ENCODE peak calls at places on chromosomes 4 and X, in five cellular contexts. C is A549, E is GM12878, W is K562, B is SK-N-SH. J is an unnamed sample.

GRCh38 chr4:116599859-116600258 is 485.5 kb downstream of the TRAM1L1 start:
- DNase-seq in C (no peak), B (no peak), W (no peak), E (no peak), J (no peak)

GRCh38 chrX:65894138-65894537 is 145.7 kb downstream of the VSIG4 start:
- DNase-seq in C (no peak), B (no peak), W (no peak), E (no peak), J (no peak)

GRCh38 chr4:145176641-145177432 is 3.6 kb downstream of the OTUD4 start:
- DNase-seq in C (no peak), W (no peak), E (no peak), B (no peak), J (peak)

GRCh38 chr4:118683513-118683912 is 1.7 kb upstream of the METTL14 start:
- DNase-seq in W (no peak), E (no peak), B (peak), C (no peak), J (no peak)

GRCh38 chr4:113952452-113953029 is 26.9 kb downstream of the ARSJ start:
- DNase-seq in C (peak), E (peak), W (peak), B (peak), J (peak)

GRCh38 chr4:141654098-141654497 is 17.7 kb downstream of the IL15 start:
- DNase-seq in C (no peak), B (no peak), E (no peak), W (no peak), J (peak)

GRCh38 chrX:70001269-70001668 is 48.5 kb downstream of the AWAT2 start:
- DNase-seq in E (no peak), B (no peak), W (no peak), C (no peak), J (no peak)

GRCh38 chr4:169840554-169840953 is 82.8 kb upstream of the HPF1 start:
- DNase-seq in C (no peak), B (no peak), E (no peak), W (no peak), J (no peak)

GRCh38 chrX:48761674-48762471 is at the start of gene GLOD5:
- DNase-seq in B (peak), C (no peak), W (peak), E (no peak), J (no peak)
- TF ChIP-seq RCOR1 in B (no peak), C (no peak), W (no peak), E (no peak), J (no peak)

DNA sequence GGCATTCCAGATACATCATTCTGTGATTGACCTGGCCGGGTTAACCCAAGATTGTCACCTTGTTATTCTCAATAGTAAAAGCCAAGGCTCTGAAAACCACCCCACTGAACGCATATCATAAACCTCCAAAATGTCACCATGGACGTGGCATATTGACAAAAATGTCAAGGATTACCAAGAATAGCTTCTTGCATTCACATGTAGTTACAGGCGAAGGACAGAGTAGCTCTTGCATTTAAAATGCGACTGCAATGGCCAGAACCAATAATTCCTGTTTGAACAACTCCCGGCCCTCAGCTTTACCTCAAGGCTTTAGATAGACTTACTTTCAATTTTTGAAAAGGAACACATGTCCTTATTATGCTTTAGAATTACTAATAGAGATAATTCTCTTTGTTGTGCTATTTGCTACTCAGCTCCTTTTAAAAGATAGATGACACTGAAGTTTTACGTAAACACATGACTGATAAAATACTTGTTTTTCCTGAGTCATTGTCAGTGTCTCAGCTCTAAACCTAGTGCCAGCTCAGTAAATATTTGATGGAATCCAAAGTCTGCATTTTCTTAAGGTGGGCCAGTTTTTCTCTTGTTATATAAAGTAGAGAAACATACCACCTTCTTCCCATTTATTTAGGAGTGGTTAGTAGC is 66.3 kb downstream of the CLDN34 start:
- DNase-seq in E (no peak), C (no peak), W (no peak), B (no peak), J (peak)
- TF ChIP-seq RCOR1 in E (no peak), C (no peak), W (no peak), B (no peak), J (no peak)

DNA sequence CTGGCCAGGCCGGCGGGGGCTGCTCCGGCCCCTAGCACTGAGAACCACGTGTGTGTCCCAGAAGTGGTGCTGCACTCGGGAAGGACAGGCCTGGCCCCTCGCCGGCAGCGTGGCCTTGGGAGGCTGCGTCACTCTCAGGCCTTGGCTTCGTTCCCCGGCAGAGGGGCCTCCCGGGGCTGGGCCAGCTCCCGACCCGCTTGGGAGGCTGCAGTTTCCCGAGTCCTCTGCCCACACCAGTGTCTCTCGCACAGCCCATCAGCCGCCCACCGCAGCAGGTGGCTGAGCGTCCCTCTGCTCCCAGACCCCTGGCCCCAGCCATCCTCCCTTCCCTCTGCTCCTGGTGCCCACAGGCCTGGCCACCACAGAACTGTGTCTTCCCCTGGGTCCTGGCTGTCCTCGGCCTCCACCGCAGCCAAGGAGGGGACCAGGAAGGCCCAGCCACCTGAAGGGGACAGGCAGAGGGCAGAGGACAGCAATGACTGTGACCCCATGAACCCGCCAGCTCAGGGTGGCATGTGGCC is 10.9 kb upstream of the CPLX1 start:
- DNase-seq in E (no peak), C (no peak), W (no peak), B (no peak), J (no peak)
- TF ChIP-seq RCOR1 in E (no peak), C (no peak), W (no peak), B (no peak), J (no peak)

GRCh38 chrX:139881130-139881529 is 51.7 kb downstream of the ATP11C start:
- DNase-seq in E (no peak), C (no peak), B (peak), W (no peak), J (peak)

GRCh38 chrX:139883984-139884383 is 48.9 kb downstream of the ATP11C start:
- DNase-seq in C (no peak), B (no peak), E (no peak), W (no peak), J (no peak)

GRCh38 chrX:139877710-139878414 is 55.0 kb downstream of the ATP11C start:
- DNase-seq in B (no peak), C (no peak), E (no peak), W (no peak), J (peak)

GRCh38 chrX:139881572-139881971 is 51.3 kb downstream of the ATP11C start:
- DNase-seq in E (no peak), W (no peak), C (no peak), B (no peak), J (peak)

GRCh38 chrX:139882299-139882698 is 50.6 kb downstream of the ATP11C start:
- DNase-seq in B (no peak), W (no peak), E (no peak), C (no peak), J (no peak)
- TF ChIP-seq RCOR1 in B (no peak), W (no peak), E (no peak), C (no peak), J (no peak)

GRCh38 chrX:16743604-16744325 is 24.4 kb downstream of the SYAP1 start:
- DNase-seq in E (no peak), W (no peak), C (no peak), B (no peak), J (peak)
- TF ChIP-seq RCOR1 in E (no peak), W (no peak), C (no peak), B (no peak), J (no peak)

DNA sequence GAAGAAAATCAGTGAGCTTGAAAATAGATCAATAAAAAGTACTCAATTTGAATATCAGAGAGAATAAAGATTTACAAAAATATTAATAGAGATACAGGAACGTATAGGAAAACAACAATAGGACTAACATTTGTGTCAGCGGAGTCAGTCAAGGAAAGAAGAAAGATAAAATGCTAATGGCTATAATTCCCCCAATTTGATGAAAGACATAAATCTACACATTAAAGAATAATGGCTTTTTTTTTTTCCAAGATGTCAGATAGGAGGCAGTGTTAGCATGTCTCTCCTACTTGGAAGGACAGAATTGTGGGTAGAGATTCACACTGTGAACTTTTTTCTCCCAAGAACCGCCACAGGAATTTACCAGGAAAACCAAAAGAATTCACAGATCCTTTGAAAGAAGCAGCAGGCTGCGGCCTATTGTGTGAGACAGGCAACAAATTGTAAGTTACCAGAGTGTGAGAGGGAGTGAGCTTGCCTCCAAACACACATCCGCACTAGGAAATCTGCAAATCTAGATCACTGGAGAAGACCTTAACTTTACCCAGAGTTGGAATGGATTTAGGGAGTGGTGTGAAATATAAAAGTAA is 249.9 kb downstream of the PRDM5 start:
- DNase-seq in C (no peak), E (no peak), B (no peak), W (no peak), J (no peak)
- TF ChIP-seq RCOR1 in C (no peak), E (no peak), B (no peak), W (no peak), J (no peak)

GRCh38 chrX:116732214-116732613 is 269.4 kb upstream of the CT83 start:
- DNase-seq in C (no peak), E (no peak), B (no peak), W (no peak), J (no peak)

GRCh38 chrX:116726806-116727205 is 264.0 kb upstream of the CT83 start:
- DNase-seq in B (no peak), C (no peak), E (no peak), W (no peak), J (no peak)
- TF ChIP-seq RCOR1 in B (no peak), C (no peak), E (no peak), W (no peak), J (no peak)